ENCODE peak calls at places on chromosomes 16 and 17, in five cellular contexts. F, M, P, S and N are unnamed samples.

GRCh38 chr16:53756329-53756996 is 52.5 kb downstream of the FTO start:
- DNase-seq in P (no peak), M (no peak), F (no peak), S (peak), N (no peak)

GRCh38 chr16:62041401-62041800 is 5.2 kb upstream of the CDH8 start:
- DNase-seq in M (no peak), P (no peak), S (peak), F (no peak), N (peak)

GRCh38 chr16:60744198-60744597 is 1292.0 kb downstream of the CDH8 start:
- DNase-seq in S (no peak), P (no peak), F (no peak), M (no peak), N (no peak)

GRCh38 chr17:77475012-77475976 is 334.5 kb downstream of the SEC14L1 start:
- DNase-seq in S (peak), F (no peak), M (peak), P (peak), N (no peak)

GRCh38 chr16:76059186-76059585 is 218.0 kb upstream of the CNTNAP4 start:
- DNase-seq in P (no peak), S (no peak), M (no peak), F (no peak), N (no peak)

GRCh38 chr17:79422236-79422635 is 188.6 kb downstream of the RBFOX3 start:
- DNase-seq in F (no peak), M (no peak), P (no peak), S (no peak), N (no peak)

GRCh38 chr16:71467810-71468209 is 5.8 kb upstream of the ZNF23 start:
- DNase-seq in M (peak), F (no peak), S (peak), P (no peak), N (peak)

GRCh38 chr16:80693553-80693952 is 110.8 kb downstream of the CDYL2 start:
- DNase-seq in P (no peak), F (no peak), M (no peak), S (no peak), N (no peak)

GRCh38 chr17:38918916-38919315 is 6.5 kb upstream of the LASP1NB start:
- DNase-seq in S (no peak), P (no peak), F (no peak), M (no peak), N (no peak)

GRCh38 chr17:31686495-31686894 is 172.5 kb downstream of the COPRS start:
- DNase-seq in S (no peak), M (no peak), P (no peak), F (no peak), N (no peak)

GRCh38 chr16:11233727-11234376 is 22.2 kb downstream of the SOCS1 start:
- DNase-seq in S (no peak), P (no peak), F (no peak), M (peak), N (no peak)

GRCh38 chr17:57033296-57033695 is 51.8 kb upstream of the AKAP1 start:
- DNase-seq in F (no peak), M (no peak), P (no peak), S (no peak), N (no peak)

GRCh38 chr16:67516296-67517177 is 12.1 kb upstream of the RIPOR1 start:
- DNase-seq in M (peak), P (peak), F (no peak), S (peak), N (no peak)

GRCh38 chr17:51876986-51877385 is 281.5 kb downstream of the CA10 start:
- DNase-seq in S (no peak), M (no peak), P (no peak), F (no peak), N (no peak)

GRCh38 chr16:424623-425081 is 797 bp upstream of the RAB11FIP3 start:
- DNase-seq in P (no peak), M (no peak), F (peak), S (peak), N (no peak)

GRCh38 chr17:1577186-1577585 is 14.6 kb upstream of the PITPNA start:
- DNase-seq in F (peak), M (no peak), P (peak), S (peak), N (peak)

GRCh38 chr16:1789643-1790045 is 3.9 kb downstream of the IGFALS start:
- DNase-seq in M (no peak), P (no peak), F (peak), S (no peak), N (no peak)

GRCh38 chr16:88768041-88768876 is 16.8 kb downstream of the PIEZO1 start:
- DNase-seq in S (peak), F (peak), P (no peak), M (no peak), N (no peak)

GRCh38 chr16:5918553-5919127 is 821.0 kb upstream of the EEF2KMT start:
- DNase-seq in S (no peak), M (no peak), P (no peak), F (no peak), N (peak)

GRCh38 chr17:15249487-15249886 is 15.6 kb downstream of the PMP22 start:
- DNase-seq in P (no peak), M (no peak), S (no peak), F (no peak), N (no peak)

GRCh38 chr17:60720763-60721531 is 43.3 kb downstream of the BCAS3 start:
- DNase-seq in P (no peak), S (peak), M (peak), F (no peak), N (peak)

GRCh38 chr17:4530799-4531730 is 24.1 kb downstream of the MYBBP1A start:
- DNase-seq in S (peak), F (no peak), P (no peak), M (no peak), N (no peak)

GRCh38 chr17:67511012-67511411 is 133.9 kb downstream of the PITPNC1 start:
- DNase-seq in P (no peak), S (no peak), M (no peak), F (no peak), N (no peak)

GRCh38 chr16:5977329-5977728 is 879.7 kb upstream of the EEF2KMT start:
- DNase-seq in S (no peak), F (no peak), P (no peak), M (no peak), N (no peak)

GRCh38 chr17:30224419-30224960 is 11.0 kb downstream of the SLC6A4 start:
- DNase-seq in P (no peak), M (no peak), F (no peak), S (no peak), N (no peak)

GRCh38 chr17:50188521-50189395 is 12.7 kb downstream of the COL1A1 start:
- DNase-seq in M (no peak), S (peak), P (no peak), F (no peak), N (no peak)

GRCh38 chr17:57578608-57578990 is 166.5 kb downstream of the CCDC182 start:
- DNase-seq in F (no peak), M (no peak), S (peak), P (no peak), N (no peak)

GRCh38 chr17:73798111-73798748 is 154.0 kb upstream of the SDK2 start:
- DNase-seq in M (no peak), S (peak), F (no peak), P (peak), N (peak)

GRCh38 chr17:79739148-79740062 is 8.7 kb downstream of the ENPP7 start:
- DNase-seq in S (no peak), F (no peak), P (no peak), M (no peak), N (peak)

GRCh38 chr17:14772776-14773175 is 471.9 kb downstream of the HS3ST3B1 start:
- DNase-seq in S (no peak), M (no peak), P (no peak), F (no peak), N (no peak)

GRCh38 chr17:69402052-69402451 is 12.4 kb upstream of the MAP2K6 start:
- DNase-seq in P (no peak), F (no peak), M (no peak), S (no peak), N (no peak)

DNA sequence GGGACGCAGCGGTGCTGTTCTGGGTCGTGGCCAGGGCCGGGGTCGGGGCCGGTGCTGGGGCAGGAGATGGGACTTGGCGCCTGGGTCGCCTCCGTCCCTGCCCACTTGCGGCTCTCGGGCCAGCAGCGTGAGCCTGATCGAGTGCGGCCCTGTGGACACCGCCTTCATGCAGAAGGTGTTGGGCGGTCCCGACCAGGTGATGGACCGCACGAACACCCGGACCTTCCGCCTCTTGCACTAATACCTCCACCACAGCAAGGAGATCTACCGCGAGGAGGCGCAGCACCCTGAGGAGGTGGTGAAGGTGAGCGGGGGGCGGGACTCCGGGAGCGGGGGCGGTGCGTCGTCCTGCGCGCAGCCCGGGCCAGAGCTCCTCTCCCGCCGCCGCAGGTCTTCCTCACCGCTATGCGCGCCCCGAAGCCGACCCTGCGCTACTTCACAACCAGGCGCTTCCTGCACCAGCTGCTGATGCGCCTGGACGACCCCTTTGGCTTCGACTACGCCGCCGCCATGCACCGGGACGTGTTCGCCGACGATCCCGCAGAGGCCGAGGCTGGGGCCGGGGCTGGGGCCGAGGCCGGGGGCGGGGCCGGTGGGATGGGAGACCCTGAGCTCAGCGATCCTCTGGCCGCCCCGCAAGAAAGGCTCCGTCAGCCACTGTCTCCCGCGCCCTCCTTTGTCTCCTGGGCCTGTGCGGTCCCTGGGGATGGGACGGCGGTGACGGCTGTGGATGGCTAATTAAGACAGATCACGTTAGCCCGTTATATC is 4.5 kb upstream of the HSD17B1 start:
- DNase-seq in P (no peak), M (peak), S (peak), F (peak), N (peak)
- TF ChIP-seq CTCF in P (peak), M (peak), S (peak), F (peak), N (peak)

GRCh38 chr16:56401482-56401881 is 23.9 kb downstream of the AMFR start:
- DNase-seq in M (no peak), P (no peak), F (no peak), S (no peak), N (peak)
- TF ChIP-seq CTCF in M (peak), P (peak), F (no peak), S (peak), N (peak)

GRCh38 chr16:30353438-30354129 is 1.5 kb downstream of the CD2BP2 start:
- DNase-seq in M (no peak), S (no peak), F (no peak), P (no peak), N (no peak)

GRCh38 chr16:30351001-30351441 is 4.1 kb downstream of the CD2BP2 start:
- DNase-seq in S (no peak), M (no peak), P (no peak), F (no peak), N (no peak)

GRCh38 chr16:30350134-30350871 is 4.8 kb downstream of the CD2BP2 start:
- DNase-seq in F (no peak), M (no peak), S (no peak), P (no peak), N (no peak)

GRCh38 chr16:30352488-30353401 is 2.4 kb downstream of the CD2BP2 start:
- DNase-seq in F (no peak), M (no peak), P (no peak), S (no peak), N (no peak)

DNA sequence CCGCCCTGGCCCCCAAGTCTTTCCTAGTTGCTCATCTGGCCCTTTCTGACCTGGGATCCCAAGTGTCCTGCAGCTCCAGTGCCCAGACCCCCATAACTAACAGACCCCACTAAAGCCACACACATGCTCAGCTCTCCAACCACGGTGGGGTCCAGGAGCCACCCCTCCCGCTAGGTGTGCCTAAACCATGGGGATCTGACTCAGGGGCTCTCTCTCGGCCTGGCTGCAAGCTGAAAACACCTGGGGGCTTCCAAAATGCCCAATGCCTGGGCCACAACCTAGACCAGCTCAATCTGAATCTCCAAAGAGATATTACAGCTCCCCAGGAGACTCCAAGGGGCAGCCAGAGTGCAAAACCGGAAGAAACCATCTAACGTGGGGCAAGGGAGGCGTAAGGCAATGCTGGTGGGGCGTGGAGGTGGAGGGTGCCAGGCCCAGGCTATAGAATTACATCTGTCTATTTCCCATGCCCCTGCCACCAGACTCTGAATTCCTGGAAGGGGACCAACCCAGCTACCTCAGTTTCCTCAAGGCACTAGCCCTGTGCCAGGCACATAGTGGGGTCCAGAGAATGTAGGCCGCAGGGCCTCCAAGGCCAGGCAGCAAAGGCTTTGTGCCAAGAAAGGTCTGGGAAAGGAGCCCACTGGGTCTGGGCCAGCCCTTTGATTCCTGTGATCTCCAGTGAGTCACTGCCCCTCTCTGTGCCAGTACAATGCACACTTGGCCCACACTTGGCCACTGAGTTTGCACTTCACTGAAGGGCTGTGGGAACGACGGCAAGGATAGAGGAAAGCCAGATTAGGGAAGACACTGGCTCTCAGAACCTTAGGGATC is 3.3 kb downstream of the CD2BP2 start:
- DNase-seq in M (no peak), P (no peak), F (peak), S (peak), N (no peak)
- TF ChIP-seq CTCF in M (no peak), P (no peak), F (no peak), S (no peak), N (no peak)

GRCh38 chr16:74650966-74651567 is 15.6 kb downstream of the RFWD3 start:
- DNase-seq in M (peak), P (no peak), S (peak), F (no peak), N (no peak)
- TF ChIP-seq CTCF in M (peak), P (peak), S (peak), F (peak), N (no peak)

DNA sequence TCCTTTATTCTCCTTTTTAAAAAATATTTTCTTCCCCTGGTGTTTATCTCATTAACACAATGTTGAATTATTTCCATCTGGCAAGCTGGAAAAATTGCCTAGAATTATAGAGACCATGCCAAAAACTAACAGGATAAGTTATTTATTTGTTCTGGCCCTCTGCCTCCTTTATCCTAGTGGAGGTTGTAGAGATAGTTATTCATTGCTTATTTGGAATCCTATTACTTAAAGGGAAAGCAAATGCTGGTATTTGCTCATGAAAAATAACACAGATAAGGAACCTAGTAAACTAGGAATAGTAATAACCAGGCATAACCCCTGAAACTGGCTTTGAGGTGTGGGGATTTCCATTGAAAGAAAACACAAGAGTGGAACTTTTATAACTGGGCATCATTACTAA is 684.8 kb upstream of the KIF2B start:
- DNase-seq in S (peak), P (no peak), F (no peak), M (no peak), N (no peak)
- TF ChIP-seq CTCF in S (no peak), P (no peak), F (no peak), M (no peak), N (no peak)